ENCODE peak calls at places on chromosomes 12 and 14, in four cellular contexts. X is suprapubic skin, I is spleen, F is tibial artery. C is an unnamed sample.

GRCh38 chr12:111431772-111432171 is 26.0 kb downstream of the SH2B3 start:
- DNase-seq in X (no peak), I (no peak), F (no peak), C (no peak)

GRCh38 chr14:77375164-77375950 is 1.5 kb downstream of the TMED8 start:
- DNase-seq in I (no peak), X (no peak), F (no peak), C (no peak)

GRCh38 chr12:105223884-105224283 is 12.1 kb downstream of the APPL2 start:
- DNase-seq in I (no peak), X (no peak), F (no peak), C (no peak)

GRCh38 chr12:29627221-29627620 is 129.7 kb upstream of the OVCH1 start:
- DNase-seq in X (no peak), F (no peak), I (no peak), C (no peak)

GRCh38 chr12:111046896-111047295 is 126.5 kb upstream of the MYL2 start:
- DNase-seq in I (peak; percentile 59), F (peak; percentile 33), X (no peak), C (peak; percentile 29)

GRCh38 chr12:87259405-87259804 is 769.8 kb downstream of the C12orf50 start:
- DNase-seq in X (no peak), I (no peak), F (no peak), C (no peak)

GRCh38 chr14:90091393-90091792 is 29.6 kb downstream of the KCNK13 start:
- DNase-seq in I (no peak), F (no peak), X (no peak), C (no peak)

GRCh38 chr14:71474291-71474690 is 457.9 kb upstream of the RGS6 start:
- DNase-seq in F (no peak), X (no peak), I (no peak), C (no peak)

GRCh38 chr14:99393059-99393655 is 87.5 kb downstream of the SETD3 start:
- DNase-seq in X (no peak), F (no peak), I (no peak), C (no peak)

GRCh38 chr12:105099355-105099754 is 8.2 kb upstream of the WASHC4 start:
- DNase-seq in F (no peak), X (no peak), I (no peak), C (no peak)

GRCh38 chr12:11981174-11981733 is 89.5 kb upstream of the BCL2L14 start:
- DNase-seq in X (no peak), F (no peak), I (no peak), C (no peak)

GRCh38 chr12:50928392-50928791 is 24.0 kb upstream of the HIGD1C start:
- DNase-seq in X (no peak), I (no peak), F (no peak), C (no peak)

GRCh38 chr12:130147875-130148596 is 14.2 kb upstream of the FZD10 start:
- DNase-seq in X (peak; percentile 11), I (peak; percentile 22), F (no peak), C (no peak)

GRCh38 chr12:41061189-41061588 is 126.9 kb upstream of the PDZRN4 start:
- DNase-seq in F (no peak), X (no peak), I (no peak), C (no peak)

GRCh38 chr12:80622271-80622670 is 85.2 kb upstream of the MYF6 start:
- DNase-seq in F (no peak), I (no peak), X (no peak), C (no peak)

GRCh38 chr12:153080-153746 is 60.7 kb downstream of the SLC6A12 start:
- DNase-seq in I (peak; percentile 82), X (no peak), F (no peak), C (no peak)

GRCh38 chr12:45336331-45336730 is 120.4 kb downstream of the ANO6 start:
- DNase-seq in F (no peak), X (no peak), I (no peak), C (no peak)

GRCh38 chr12:34400423-34400881 is 378.2 kb downstream of the ALG10 start:
- DNase-seq in F (peak; percentile 49), I (peak; percentile 61), X (peak; percentile 31), C (peak; percentile 26)

GRCh38 chr12:34397591-34398365 is 375.5 kb downstream of the ALG10 start:
- DNase-seq in I (peak; percentile 50), X (peak; percentile 42), F (peak; percentile 49), C (peak; percentile 20)

GRCh38 chr12:34398366-34398705 is 376.0 kb downstream of the ALG10 start:
- DNase-seq in X (no peak), I (peak; percentile 40), F (peak; percentile 49), C (peak; percentile 19)

GRCh38 chr12:34399631-34400422 is 377.5 kb downstream of the ALG10 start:
- DNase-seq in X (peak; percentile 32), F (peak; percentile 34), I (peak; percentile 40), C (peak; percentile 27)

GRCh38 chr12:34398706-34399630 is 376.7 kb downstream of the ALG10 start:
- DNase-seq in I (peak; percentile 53), X (peak; percentile 43), F (peak; percentile 57), C (peak; percentile 38)
- H3K9me3 ChIP-seq in I (peaks cover 100% of the 10 kb centered on the region), X (peaks cover 36% of the 10 kb centered on the region), F (peaks cover 15% of the 10 kb centered on the region), C (peaks cover 5% of the 10 kb centered on the region)

DNA sequence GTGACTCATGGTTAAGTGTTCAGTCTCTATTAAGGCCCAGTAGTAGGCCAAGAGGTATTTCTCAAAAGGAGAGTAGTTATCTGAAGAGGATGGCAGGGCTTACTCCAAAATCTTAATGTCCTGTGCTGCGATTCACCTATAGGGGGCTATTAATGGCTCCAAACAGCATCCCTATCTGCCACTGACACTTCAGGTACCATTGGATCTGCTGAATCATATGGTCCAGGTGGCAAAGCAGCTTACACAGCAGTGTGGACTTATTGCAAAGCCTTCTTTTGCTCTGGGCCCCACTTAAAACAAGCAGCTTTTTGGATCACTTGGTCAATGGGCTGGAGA is 60.8 kb upstream of the ATP2B1 start:
- DNase-seq in F (no peak), X (no peak), I (no peak), C (no peak)
- TF ChIP-seq CTCF in F (no peak), X (no peak), I (no peak), C (no peak)

GRCh38 chr14:47262801-47263200 is 412.6 kb downstream of the MDGA2 start:
- DNase-seq in F (no peak), X (no peak), I (no peak), C (peak; percentile 71)

GRCh38 chr14:47259796-47260195 is 415.6 kb downstream of the MDGA2 start:
- DNase-seq in I (no peak), F (no peak), X (no peak), C (no peak)

DNA sequence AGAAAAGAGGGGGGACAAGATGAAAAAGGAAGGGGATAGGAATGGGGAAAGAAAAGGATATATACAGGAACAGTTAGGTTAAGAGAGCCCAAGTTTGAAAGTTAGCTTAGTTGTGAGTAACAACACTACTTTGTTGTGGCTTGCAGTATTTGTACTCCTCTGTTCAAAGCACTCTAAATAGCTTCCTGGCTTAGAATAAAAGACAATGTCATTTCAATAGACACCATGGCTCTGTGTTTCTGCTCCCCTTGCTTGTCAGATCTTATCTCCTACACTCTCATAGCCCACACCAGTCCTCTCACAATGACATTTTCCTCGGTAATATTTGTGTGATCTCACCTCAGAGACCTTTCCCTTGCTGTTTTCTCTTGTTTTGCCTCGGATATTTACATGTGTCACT is 418.4 kb downstream of the MDGA2 start:
- DNase-seq in I (no peak), F (no peak), X (no peak), C (no peak)
- H3K9me3 ChIP-seq in I (peaks cover 20% of the 10 kb centered on the region), F (no peaks in the 10 kb centered on the region), X (no peaks in the 10 kb centered on the region), C (no peaks in the 10 kb centered on the region)

GRCh38 chr12:82627799-82628198 is 58.9 kb upstream of the TMTC2 start:
- DNase-seq in I (no peak), F (no peak), X (no peak), C (no peak)
- TF ChIP-seq CTCF in I (no peak), F (no peak), X (no peak), C (peak; percentile 68)

GRCh38 chr14:105999361-106000028 is 473.1 kb downstream of the TMEM121 start:
- DNase-seq in I (peak; percentile 87), X (no peak), F (no peak), C (no peak)
- H3K9me3 ChIP-seq in I (no peaks in the 10 kb centered on the region), X (no peaks in the 10 kb centered on the region), F (no peaks in the 10 kb centered on the region), C (no peaks in the 10 kb centered on the region)

GRCh38 chr14:29144598-29144997 is 378.0 kb downstream of the FOXG1 start:
- DNase-seq in I (no peak), X (no peak), F (no peak), C (no peak)
- TF ChIP-seq CTCF in I (no peak), X (no peak), F (no peak), C (no peak)

GRCh38 chr14:40123816-40124215 is 691.6 kb upstream of the FBXO33 start:
- DNase-seq in F (no peak), I (no peak), X (no peak), C (no peak)
- H3K9me3 ChIP-seq in F (no peaks in the 10 kb centered on the region), I (no peaks in the 10 kb centered on the region), X (no peaks in the 10 kb centered on the region), C (no peaks in the 10 kb centered on the region)

DNA sequence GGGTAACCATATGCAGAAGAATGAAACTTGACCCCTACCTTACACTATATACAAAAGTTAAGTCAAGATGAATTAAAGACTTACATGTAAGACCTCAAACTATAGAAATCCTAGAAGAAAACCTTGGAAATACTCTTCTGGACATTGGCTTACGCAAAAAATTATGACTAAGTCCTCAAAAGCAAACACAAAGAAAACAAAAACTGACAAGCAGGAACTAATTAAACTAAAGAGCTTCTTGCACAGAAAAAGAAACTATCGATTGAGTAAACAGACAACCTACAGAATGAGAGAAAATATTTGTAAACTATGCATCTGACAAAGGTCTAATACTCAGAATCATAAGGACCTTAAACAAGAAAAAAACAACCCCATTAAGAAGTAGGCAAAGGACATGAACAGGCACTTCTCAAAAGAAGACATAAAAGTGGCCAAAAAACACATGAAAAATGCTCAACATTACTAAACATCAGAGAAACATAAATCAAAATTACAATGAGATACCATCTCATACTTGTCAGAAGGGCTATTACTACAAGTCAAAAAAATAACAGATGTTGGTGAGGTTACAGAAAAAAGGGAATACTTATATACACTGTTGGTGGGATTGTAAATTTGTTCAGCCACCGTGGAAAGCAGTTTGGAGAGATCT is 37.0 kb upstream of the CFAP54 start:
- DNase-seq in X (no peak), F (no peak), I (no peak), C (no peak)
- TF ChIP-seq CTCF in X (no peak), F (no peak), I (no peak), C (no peak)

C was measured in RWPE2.